ENCODE peak calls at places on chromosome X, in four cellular contexts. I, G, F and K are unnamed samples.

GRCh38 chrX:133249659-133250058 is 31.5 kb upstream of the TFDP3 start:
- DNase-seq in I (peak; percentile 31), F (no peak), G (no peak), K (no peak)

GRCh38 chrX:114611018-114611619 is 27.2 kb downstream of the HTR2C start:
- DNase-seq in I (peak; percentile 61), G (peak; percentile 32), F (peak; percentile 6), K (no peak)

GRCh38 chrX:45803383-45803921 is 602.8 kb upstream of the DIPK2B start:
- DNase-seq in F (no peak), G (no peak), I (peak; percentile 85), K (no peak)

GRCh38 chrX:75781618-75782017 is 3.4 kb downstream of the MAGEE2 start:
- DNase-seq in G (no peak), I (no peak), F (no peak), K (no peak)

GRCh38 chrX:141375011-141375730 is 132.9 kb upstream of the SPANXC start:
- DNase-seq in G (no peak), F (no peak), I (peak; percentile 4), K (no peak)

GRCh38 chrX:68503830-68504229 is 5.0 kb downstream of the YIPF6 start:
- DNase-seq in F (no peak), I (peak; percentile 23), G (no peak), K (no peak)

GRCh38 chrX:40792433-40792832 is 57.1 kb upstream of the MED14 start:
- DNase-seq in F (no peak), G (no peak), I (no peak), K (no peak)

GRCh38 chrX:72133851-72134546 is 2.3 kb upstream of the RTL5 start:
- DNase-seq in G (no peak), I (no peak), F (no peak), K (no peak)

GRCh38 chrX:70231666-70232065 is 2.8 kb upstream of the AWAT1 start:
- DNase-seq in F (no peak), I (no peak), G (no peak), K (no peak)

DNA sequence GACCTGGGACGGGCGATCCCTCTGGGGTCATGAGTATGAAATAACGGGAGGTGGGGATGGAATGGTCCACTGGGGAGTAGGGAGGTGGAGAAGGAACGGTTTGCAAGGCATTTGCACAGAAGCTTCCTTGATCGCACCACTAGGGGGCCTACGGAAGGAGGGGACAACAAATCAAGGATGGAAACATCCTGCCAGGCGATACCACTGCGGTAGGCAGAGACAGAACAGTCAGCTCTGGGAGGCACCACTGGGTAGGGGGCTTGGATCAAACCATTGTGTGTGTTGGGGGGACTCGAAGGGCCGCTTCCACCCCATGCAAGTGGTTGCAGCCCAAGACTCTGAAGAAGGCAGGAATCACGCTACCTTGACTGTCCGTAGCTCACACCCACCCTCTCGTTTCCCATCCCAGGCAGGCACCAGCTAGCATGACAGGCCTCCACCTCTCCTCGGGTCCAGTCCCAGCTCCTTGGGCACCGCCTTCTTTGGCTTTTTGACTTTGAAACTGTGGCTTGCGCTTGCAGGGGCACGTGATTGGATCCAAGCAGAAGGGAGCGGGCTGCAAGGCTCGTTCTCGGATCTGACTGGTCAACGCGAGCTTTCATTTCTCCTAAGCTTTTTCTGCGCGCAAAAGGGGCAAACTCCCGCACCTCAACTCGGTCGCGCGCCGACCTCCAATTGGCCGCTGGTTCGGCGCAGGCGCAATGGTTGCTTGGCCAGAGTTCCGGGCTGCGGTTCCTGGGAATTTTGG is 28.4 kb downstream of the GAGE1 start:
- DNase-seq in F (peak; percentile 15), G (no peak), I (no peak), K (no peak)
- TF ChIP-seq CTCF in F (no peak), G (no peak), I (no peak), K (peak; percentile 36)

DNA sequence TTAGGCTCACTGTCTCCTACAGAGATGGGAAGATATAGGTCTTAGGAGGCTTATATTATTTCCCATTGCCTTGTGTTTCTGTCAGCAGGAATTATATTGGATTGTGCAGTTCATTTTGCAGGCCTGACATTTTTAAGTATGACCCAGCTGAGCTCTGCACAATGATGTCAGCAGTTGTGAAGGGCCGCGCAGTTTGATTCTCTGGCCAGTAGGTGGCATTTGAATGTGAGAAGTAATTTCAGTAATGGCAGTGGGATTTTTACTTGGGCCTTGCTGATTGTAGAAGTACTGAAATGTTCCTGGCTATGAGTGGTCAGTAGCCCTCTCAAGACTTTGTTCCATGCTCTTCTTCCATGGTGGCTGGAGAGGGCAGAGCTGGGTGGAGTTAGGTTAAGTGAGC is 247.2 kb upstream of the MTMR8 start:
- DNase-seq in F (no peak), I (no peak), G (no peak), K (no peak)
- TF ChIP-seq CTCF in F (no peak), I (no peak), G (no peak), K (peak; percentile 55)

GRCh38 chrX:107624893-107625292 is 3.4 kb upstream of the PRPS1 start:
- DNase-seq in I (no peak), G (no peak), F (no peak), K (no peak)
- TF ChIP-seq CTCF in I (no peak), G (no peak), F (no peak), K (no peak)

GRCh38 chrX:64229145-64229544 is 1.3 kb downstream of the ASB12 start:
- DNase-seq in F (no peak), I (no peak), G (no peak), K (no peak)
- TF ChIP-seq CTCF in F (no peak), I (no peak), G (no peak), K (no peak)